ENCODE peak calls at places on chromosomes 11 and 22, in ten cellular contexts. One of them, this sample, is unnamed.

GRCh38 chr11:62707277-62707771 is at the start of the genes BSCL2 and GNG3:
- DNase-seq in H9: peak
- DNase-seq in colonic mucosa: no peak
- DNase-seq in HFF-Myc: no peak
- DNase-seq in testis: peak
- DNase-seq in heart left ventricle: peak
- DNase-seq in CD14-positive monocyte: no peak
- DNase-seq in lower leg skin: no peak
- DNase-seq in tibial nerve: no peak
- DNase-seq in cardiac muscle cell: peak
- DNase-seq in this sample: peak

GRCh38 chr22:30408388-30409101 is 11.7 kb downstream of the SEC14L2 start:
- DNase-seq in CD14-positive monocyte: no peak
- DNase-seq in lower leg skin: no peak
- DNase-seq in colonic mucosa: no peak
- DNase-seq in tibial nerve: no peak
- DNase-seq in heart left ventricle: no peak
- DNase-seq in cardiac muscle cell: no peak
- DNase-seq in testis: no peak
- DNase-seq in H9: no peak
- DNase-seq in HFF-Myc: no peak
- DNase-seq in this sample: no peak

GRCh38 chr11:28139848-28140415 is 31.7 kb downstream of the METTL15 start:
- DNase-seq in H9: no peak
- DNase-seq in testis: no peak
- DNase-seq in tibial nerve: no peak
- DNase-seq in colonic mucosa: no peak
- DNase-seq in HFF-Myc: no peak
- DNase-seq in heart left ventricle: no peak
- DNase-seq in lower leg skin: no peak
- DNase-seq in cardiac muscle cell: no peak
- DNase-seq in CD14-positive monocyte: no peak
- DNase-seq in this sample: no peak

GRCh38 chr22:26527574-26528465 is 15.5 kb upstream of the TFIP11 start:
- DNase-seq in testis: no peak
- DNase-seq in HFF-Myc: no peak
- DNase-seq in cardiac muscle cell: peak
- DNase-seq in colonic mucosa: no peak
- DNase-seq in heart left ventricle: peak
- DNase-seq in tibial nerve: no peak
- DNase-seq in lower leg skin: no peak
- DNase-seq in CD14-positive monocyte: no peak
- DNase-seq in H9: no peak
- DNase-seq in this sample: no peak

GRCh38 chr11:11521306-11522002 is 100.4 kb downstream of the GALNT18 start:
- DNase-seq in H9: no peak
- DNase-seq in heart left ventricle: no peak
- DNase-seq in HFF-Myc: no peak
- DNase-seq in tibial nerve: no peak
- DNase-seq in colonic mucosa: no peak
- DNase-seq in CD14-positive monocyte: no peak
- DNase-seq in testis: no peak
- DNase-seq in cardiac muscle cell: no peak
- DNase-seq in lower leg skin: no peak
- DNase-seq in this sample: no peak

GRCh38 chr11:95655544-95655943 is 134.0 kb downstream of the FAM76B start:
- DNase-seq in tibial nerve: no peak
- DNase-seq in HFF-Myc: no peak
- DNase-seq in colonic mucosa: no peak
- DNase-seq in lower leg skin: no peak
- DNase-seq in cardiac muscle cell: no peak
- DNase-seq in testis: no peak
- DNase-seq in H9: no peak
- DNase-seq in CD14-positive monocyte: no peak
- DNase-seq in heart left ventricle: no peak
- DNase-seq in this sample: no peak

GRCh38 chr11:65663634-65664200 is 1.0 kb upstream of the RELA start:
- DNase-seq in cardiac muscle cell: no peak
- DNase-seq in H9: no peak
- DNase-seq in CD14-positive monocyte: peak
- DNase-seq in HFF-Myc: no peak
- DNase-seq in colonic mucosa: peak
- DNase-seq in testis: peak
- DNase-seq in lower leg skin: peak
- DNase-seq in tibial nerve: no peak
- DNase-seq in heart left ventricle: peak
- DNase-seq in this sample: no peak

GRCh38 chr22:37242395-37242918 is 1.6 kb downstream of the RAC2 start:
- DNase-seq in heart left ventricle: peak
- DNase-seq in testis: peak
- DNase-seq in HFF-Myc: no peak
- DNase-seq in cardiac muscle cell: no peak
- DNase-seq in CD14-positive monocyte: peak
- DNase-seq in tibial nerve: no peak
- DNase-seq in H9: no peak
- DNase-seq in lower leg skin: peak
- DNase-seq in colonic mucosa: peak
- DNase-seq in this sample: no peak

GRCh38 chr11:121722431-121723256 is 269.9 kb upstream of the SORL1-AS1 start:
- DNase-seq in H9: peak
- DNase-seq in cardiac muscle cell: peak
- DNase-seq in heart left ventricle: peak
- DNase-seq in lower leg skin: peak
- DNase-seq in tibial nerve: peak
- DNase-seq in colonic mucosa: peak
- DNase-seq in CD14-positive monocyte: no peak
- DNase-seq in testis: peak
- DNase-seq in HFF-Myc: peak
- DNase-seq in this sample: peak

GRCh38 chr11:37322333-37323194 is 724.5 kb upstream of the RAG2 start:
- DNase-seq in testis: no peak
- DNase-seq in CD14-positive monocyte: no peak
- DNase-seq in cardiac muscle cell: no peak
- DNase-seq in tibial nerve: no peak
- DNase-seq in lower leg skin: no peak
- DNase-seq in HFF-Myc: no peak
- DNase-seq in H9: no peak
- DNase-seq in heart left ventricle: no peak
- DNase-seq in colonic mucosa: no peak
- DNase-seq in this sample: no peak

GRCh38 chr11:4178813-4179662 is 84.4 kb downstream of the RRM1 start:
- DNase-seq in H9: no peak
- DNase-seq in tibial nerve: no peak
- DNase-seq in HFF-Myc: no peak
- DNase-seq in heart left ventricle: no peak
- DNase-seq in lower leg skin: no peak
- DNase-seq in testis: no peak
- DNase-seq in cardiac muscle cell: no peak
- DNase-seq in CD14-positive monocyte: no peak
- DNase-seq in colonic mucosa: no peak
- DNase-seq in this sample: no peak

DNA sequence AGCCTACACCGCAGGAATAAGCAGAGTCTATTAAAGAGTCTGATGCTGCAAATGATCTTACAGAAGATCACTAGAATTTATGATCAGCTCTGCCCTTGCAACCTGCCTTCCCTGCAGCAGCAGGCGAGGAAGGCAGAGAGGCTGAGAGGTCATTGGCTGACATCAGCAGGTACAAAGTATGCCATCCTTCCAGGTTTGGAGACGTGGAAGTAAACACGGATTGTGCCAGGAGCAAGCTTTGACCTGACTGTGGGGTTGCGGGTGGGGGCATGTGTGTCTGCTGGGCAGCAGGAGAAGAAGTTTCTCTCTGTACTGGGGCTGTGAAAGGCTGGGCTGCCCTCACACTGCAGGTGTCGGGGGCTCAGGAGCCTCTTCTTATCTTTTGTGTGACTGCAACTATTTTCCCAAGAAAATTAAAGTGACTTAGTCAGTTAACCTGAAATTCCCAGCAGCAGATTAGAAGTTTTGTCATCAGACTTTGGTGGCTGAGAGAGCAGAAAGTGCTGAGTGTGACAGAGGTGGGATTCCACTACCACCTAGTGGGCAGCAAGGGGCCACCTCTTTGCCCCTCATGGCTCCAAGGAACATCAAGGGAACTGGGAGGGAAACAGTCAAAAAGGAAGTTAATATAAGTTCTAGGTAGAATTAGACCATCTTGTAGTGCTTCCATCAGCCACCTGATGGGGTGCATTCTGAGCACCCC is 565.9 kb downstream of the ETS1 start:
- DNase-seq in testis: no peak
- DNase-seq in tibial nerve: no peak
- DNase-seq in cardiac muscle cell: peak
- DNase-seq in heart left ventricle: no peak
- DNase-seq in CD14-positive monocyte: no peak
- DNase-seq in colonic mucosa: no peak
- DNase-seq in lower leg skin: no peak
- DNase-seq in HFF-Myc: no peak
- DNase-seq in H9: peak
- DNase-seq in this sample: peak
- TF ChIP-seq CTCF in testis: no peak
- TF ChIP-seq CTCF in tibial nerve: no peak
- TF ChIP-seq CTCF in cardiac muscle cell: peak
- TF ChIP-seq CTCF in heart left ventricle: peak
- TF ChIP-seq CTCF in CD14-positive monocyte: no peak
- TF ChIP-seq CTCF in colonic mucosa: no peak
- TF ChIP-seq CTCF in lower leg skin: no peak
- TF ChIP-seq CTCF in HFF-Myc: peak
- TF ChIP-seq CTCF in H9: peak
- TF ChIP-seq CTCF in this sample: peak

GRCh38 chr11:60318726-60319125 is 8.3 kb upstream of the MS4A6E start:
- DNase-seq in testis: no peak
- DNase-seq in CD14-positive monocyte: no peak
- DNase-seq in colonic mucosa: no peak
- DNase-seq in heart left ventricle: no peak
- DNase-seq in lower leg skin: no peak
- DNase-seq in HFF-Myc: no peak
- DNase-seq in cardiac muscle cell: no peak
- DNase-seq in tibial nerve: no peak
- DNase-seq in H9: no peak
- DNase-seq in this sample: no peak
- TF ChIP-seq CTCF in testis: no peak
- TF ChIP-seq CTCF in CD14-positive monocyte: no peak
- TF ChIP-seq CTCF in colonic mucosa: no peak
- TF ChIP-seq CTCF in heart left ventricle: no peak
- TF ChIP-seq CTCF in lower leg skin: no peak
- TF ChIP-seq CTCF in HFF-Myc: no peak
- TF ChIP-seq CTCF in cardiac muscle cell: no peak
- TF ChIP-seq CTCF in tibial nerve: no peak
- TF ChIP-seq CTCF in H9: peak
- TF ChIP-seq CTCF in this sample: no peak

GRCh38 chr22:42114721-42115120 is 15.9 kb downstream of the CYP2D6 start:
- DNase-seq in H9: peak
- DNase-seq in heart left ventricle: no peak
- DNase-seq in HFF-Myc: no peak
- DNase-seq in CD14-positive monocyte: no peak
- DNase-seq in tibial nerve: no peak
- DNase-seq in colonic mucosa: no peak
- DNase-seq in testis: no peak
- DNase-seq in cardiac muscle cell: no peak
- DNase-seq in lower leg skin: peak
- DNase-seq in this sample: no peak
- TF ChIP-seq CTCF in H9: peak
- TF ChIP-seq CTCF in heart left ventricle: no peak
- TF ChIP-seq CTCF in HFF-Myc: peak
- TF ChIP-seq CTCF in CD14-positive monocyte: peak
- TF ChIP-seq CTCF in tibial nerve: no peak
- TF ChIP-seq CTCF in colonic mucosa: no peak
- TF ChIP-seq CTCF in testis: no peak
- TF ChIP-seq CTCF in cardiac muscle cell: peak
- TF ChIP-seq CTCF in lower leg skin: no peak
- TF ChIP-seq CTCF in this sample: no peak

DNA sequence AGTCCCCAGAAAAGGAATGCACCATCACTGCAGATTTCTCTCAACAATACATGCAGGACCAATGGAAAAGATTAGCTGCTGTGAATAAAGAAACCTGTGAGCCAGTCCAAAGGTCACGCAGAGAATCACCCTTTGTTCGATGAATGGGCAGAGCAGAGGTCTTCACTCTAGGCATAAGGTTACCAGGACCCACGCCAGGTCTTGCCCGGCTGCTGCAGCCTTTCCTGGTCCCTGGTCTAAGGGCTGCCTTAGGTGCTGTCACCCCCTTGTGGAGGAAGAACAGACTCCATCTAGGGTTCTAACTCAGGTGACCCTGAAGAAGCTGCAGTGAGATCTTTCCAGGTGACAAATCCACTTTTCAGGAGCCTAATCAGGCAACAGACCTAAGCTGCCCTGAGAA is 29.0 kb upstream of the NAP1L4 start:
- DNase-seq in HFF-Myc: no peak
- DNase-seq in colonic mucosa: peak
- DNase-seq in H9: peak
- DNase-seq in cardiac muscle cell: peak
- DNase-seq in lower leg skin: no peak
- DNase-seq in heart left ventricle: no peak
- DNase-seq in testis: peak
- DNase-seq in CD14-positive monocyte: no peak
- DNase-seq in tibial nerve: no peak
- DNase-seq in this sample: peak
- TF ChIP-seq CTCF in HFF-Myc: peak
- TF ChIP-seq CTCF in colonic mucosa: peak
- TF ChIP-seq CTCF in H9: peak
- TF ChIP-seq CTCF in cardiac muscle cell: peak
- TF ChIP-seq CTCF in lower leg skin: no peak
- TF ChIP-seq CTCF in heart left ventricle: peak
- TF ChIP-seq CTCF in testis: peak
- TF ChIP-seq CTCF in CD14-positive monocyte: peak
- TF ChIP-seq CTCF in tibial nerve: peak
- TF ChIP-seq CTCF in this sample: peak

GRCh38 chr11:119983240-119983732 is 154.6 kb downstream of the TRIM29 start:
- DNase-seq in H9: peak
- DNase-seq in HFF-Myc: no peak
- DNase-seq in testis: no peak
- DNase-seq in heart left ventricle: no peak
- DNase-seq in CD14-positive monocyte: no peak
- DNase-seq in tibial nerve: no peak
- DNase-seq in lower leg skin: peak
- DNase-seq in cardiac muscle cell: no peak
- DNase-seq in colonic mucosa: no peak
- DNase-seq in this sample: no peak
- TF ChIP-seq CTCF in H9: peak
- TF ChIP-seq CTCF in HFF-Myc: no peak
- TF ChIP-seq CTCF in testis: no peak
- TF ChIP-seq CTCF in heart left ventricle: no peak
- TF ChIP-seq CTCF in CD14-positive monocyte: no peak
- TF ChIP-seq CTCF in tibial nerve: no peak
- TF ChIP-seq CTCF in lower leg skin: no peak
- TF ChIP-seq CTCF in cardiac muscle cell: no peak
- TF ChIP-seq CTCF in colonic mucosa: no peak
- TF ChIP-seq CTCF in this sample: no peak

GRCh38 chr11:112355726-112356125 is 95.1 kb upstream of the PLET1 start:
- DNase-seq in cardiac muscle cell: peak
- DNase-seq in HFF-Myc: no peak
- DNase-seq in testis: peak
- DNase-seq in lower leg skin: no peak
- DNase-seq in tibial nerve: no peak
- DNase-seq in heart left ventricle: peak
- DNase-seq in H9: peak
- DNase-seq in CD14-positive monocyte: no peak
- DNase-seq in colonic mucosa: peak
- DNase-seq in this sample: peak
- TF ChIP-seq CTCF in cardiac muscle cell: peak
- TF ChIP-seq CTCF in HFF-Myc: peak
- TF ChIP-seq CTCF in testis: no peak
- TF ChIP-seq CTCF in lower leg skin: no peak
- TF ChIP-seq CTCF in tibial nerve: no peak
- TF ChIP-seq CTCF in heart left ventricle: peak
- TF ChIP-seq CTCF in H9: peak
- TF ChIP-seq CTCF in CD14-positive monocyte: no peak
- TF ChIP-seq CTCF in colonic mucosa: no peak
- TF ChIP-seq CTCF in this sample: peak

GRCh38 chr11:45045692-45046471 is 95.2 kb upstream of the TP53I11 start:
- DNase-seq in tibial nerve: peak
- DNase-seq in CD14-positive monocyte: peak
- DNase-seq in colonic mucosa: no peak
- DNase-seq in testis: peak
- DNase-seq in lower leg skin: peak
- DNase-seq in heart left ventricle: peak
- DNase-seq in HFF-Myc: no peak
- DNase-seq in H9: no peak
- DNase-seq in cardiac muscle cell: no peak
- DNase-seq in this sample: no peak
- TF ChIP-seq CTCF in tibial nerve: no peak
- TF ChIP-seq CTCF in CD14-positive monocyte: no peak
- TF ChIP-seq CTCF in colonic mucosa: no peak
- TF ChIP-seq CTCF in testis: no peak
- TF ChIP-seq CTCF in lower leg skin: no peak
- TF ChIP-seq CTCF in heart left ventricle: no peak
- TF ChIP-seq CTCF in HFF-Myc: no peak
- TF ChIP-seq CTCF in H9: no peak
- TF ChIP-seq CTCF in cardiac muscle cell: no peak
- TF ChIP-seq CTCF in this sample: no peak